ENCODE peak calls at places on chromosomes 11 and 22, in ten cellular contexts. N is cardiac muscle cell; L is CD4-positive, CD25-positive, alpha-beta regulatory T cell; Z is stimulated activated CD4-positive, alpha-beta T cell treated with anti-CD3 and anti-CD28 coated beads, Interleukin-4, amount 100 ng/mL, for 24 hours; M is NAMALWA; U is activated CD4-positive, CD25-positive, alpha-beta regulatory T cell treated with anti-CD3 and anti-CD28 coated beads, Interleukin-2, amount 50 U/mL, for 16 hours; X is stomach; K is EL; E is MV-4-11; G is mucosa of gallbladder. S is an unnamed sample.

GRCh38 chr11:8567597-8568198 is 26.3 kb downstream of the STK33 start:
- DNase-seq in N (no peak), L (no peak), Z (no peak), M (no peak), U (no peak), X (no peak), K (peak), E (no peak), G (no peak), S (no peak)

GRCh38 chr11:74780277-74780870 is 31.7 kb downstream of the RNF169 start:
- DNase-seq in N (peak), L (no peak), Z (no peak), M (no peak), U (no peak), X (no peak), K (no peak), E (no peak), G (no peak), S (no peak)

GRCh38 chr11:9095421-9095820 is 4.0 kb upstream of the SCUBE2 start:
- DNase-seq in N (no peak), L (no peak), Z (no peak), M (no peak), U (no peak), X (no peak), K (no peak), E (no peak), G (no peak), S (no peak)

GRCh38 chr11:116853461-116854073 is 16.1 kb upstream of the APOA1 start:
- DNase-seq in N (peak), L (peak), Z (peak), M (peak), U (peak), X (peak), K (peak), E (peak), G (peak), S (no peak)

GRCh38 chr11:44978279-44978960 is 27.7 kb upstream of the TP53I11 start:
- DNase-seq in N (peak), L (no peak), Z (no peak), M (no peak), U (no peak), X (no peak), K (no peak), E (no peak), G (no peak), S (no peak)

GRCh38 chr11:44893250-44894216 is 57.1 kb downstream of the TP53I11 start:
- DNase-seq in N (no peak), L (no peak), Z (no peak), M (no peak), U (no peak), X (no peak), K (no peak), E (no peak), G (no peak), S (no peak)

GRCh38 chr22:36086629-36087254 is 58.1 kb upstream of the RBFOX2 start:
- DNase-seq in N (no peak), L (no peak), Z (no peak), M (no peak), U (no peak), X (no peak), K (no peak), E (no peak), G (no peak), S (no peak)

GRCh38 chr22:39148024-39148726 is 4.3 kb downstream of the CBX7 start:
- DNase-seq in N (no peak), L (no peak), Z (no peak), M (no peak), U (no peak), X (no peak), K (no peak), E (no peak), G (no peak), S (no peak)

GRCh38 chr11:24496728-24497396 is at the start of gene LUZP2:
- DNase-seq in N (peak), L (no peak), Z (no peak), M (no peak), U (no peak), X (no peak), K (peak), E (no peak), G (peak), S (no peak)

GRCh38 chr11:61697093-61697492 is 16.9 kb downstream of the DAGLA start:
- DNase-seq in N (no peak), L (no peak), Z (no peak), M (no peak), U (no peak), X (no peak), K (peak), E (no peak), G (peak), S (no peak)

GRCh38 chr11:113351490-113351889 is 36.1 kb upstream of the ANKK1 start:
- DNase-seq in N (peak), L (no peak), Z (no peak), M (no peak), U (no peak), X (no peak), K (no peak), E (no peak), G (no peak), S (no peak)

GRCh38 chr22:49538006-49538405 is 289.7 kb downstream of the BRD1 start:
- DNase-seq in N (no peak), L (no peak), Z (no peak), M (no peak), U (no peak), X (no peak), K (no peak), E (no peak), G (no peak), S (no peak)

GRCh38 chr11:17353228-17354021 is 1.8 kb downstream of the NCR3LG1 start:
- DNase-seq in N (peak), L (peak), Z (peak), M (peak), U (no peak), X (peak), K (peak), E (peak), G (peak), S (no peak)

GRCh38 chr11:74731301-74732094 is at the start of gene CHRDL2:
- DNase-seq in N (peak), L (no peak), Z (no peak), M (no peak), U (no peak), X (no peak), K (peak), E (no peak), G (peak), S (no peak)

GRCh38 chr22:37088108-37088605 is 21.4 kb downstream of the TMPRSS6 start:
- DNase-seq in N (no peak), L (peak), Z (peak), M (no peak), U (no peak), X (no peak), K (peak), E (no peak), G (no peak), S (no peak)

GRCh38 chr11:65650547-65651338 is 12.0 kb downstream of the RELA start:
- DNase-seq in N (no peak), L (no peak), Z (no peak), M (no peak), U (no peak), X (peak), K (no peak), E (no peak), G (no peak), S (no peak)

GRCh38 chr11:122656631-122657101 is 1.1 kb downstream of the UBASH3B start:
- DNase-seq in N (no peak), L (peak), Z (peak), M (peak), U (peak), X (peak), K (peak), E (no peak), G (peak), S (no peak)

GRCh38 chr11:95514386-95515145 is 275.0 kb downstream of the FAM76B start:
- DNase-seq in N (no peak), L (no peak), Z (no peak), M (no peak), U (no peak), X (no peak), K (no peak), E (no peak), G (no peak), S (no peak)

GRCh38 chr22:49233507-49234100 is 594.1 kb downstream of the BRD1 start:
- DNase-seq in N (no peak), L (no peak), Z (no peak), M (no peak), U (no peak), X (no peak), K (no peak), E (no peak), G (peak), S (no peak)

GRCh38 chr11:77346906-77347603 is 45.6 kb upstream of the GDPD4 start:
- DNase-seq in N (peak), L (no peak), Z (no peak), M (no peak), U (no peak), X (no peak), K (peak), E (no peak), G (no peak), S (no peak)

GRCh38 chr11:68312117-68312779 is at the start of gene LRP5:
- DNase-seq in N (peak), L (no peak), Z (no peak), M (no peak), U (no peak), X (no peak), K (peak), E (no peak), G (no peak), S (no peak)

GRCh38 chr11:35343033-35343598 is 76.2 kb downstream of the SLC1A2 start:
- DNase-seq in N (no peak), L (peak), Z (peak), M (no peak), U (no peak), X (no peak), K (no peak), E (peak), G (no peak), S (no peak)

GRCh38 chr22:17842386-17842785 is 68.1 kb upstream of the BID start:
- DNase-seq in N (peak), L (peak), Z (peak), M (peak), U (no peak), X (peak), K (no peak), E (peak), G (peak), S (no peak)

GRCh38 chr22:47175151-47175760 is 412.8 kb downstream of the TBC1D22A start:
- DNase-seq in N (peak), L (no peak), Z (no peak), M (no peak), U (no peak), X (no peak), K (no peak), E (no peak), G (peak), S (no peak)